ENCODE peak calls at places on chromosomes 6 and 20, in six cellular contexts. E, D, I, C, J and O are unnamed samples.

GRCh38 chr20:32079655-32080109 is 27.6 kb downstream of the HCK start:
- DNase-seq in E (no peak), D (no peak), I (no peak), C (no peak), J (no peak), O (no peak)

GRCh38 chr6:111980168-111980567 is 73.7 kb upstream of the CCN6 start:
- DNase-seq in E (peak), D (no peak), I (peak), C (no peak), J (no peak), O (no peak)

GRCh38 chr6:49849121-49849907 is 17.0 kb downstream of the CRISP1 start:
- DNase-seq in E (no peak), D (peak), I (peak), C (no peak), J (no peak), O (no peak)

GRCh38 chr6:40759259-40759658 is 172.1 kb upstream of the LRFN2 start:
- DNase-seq in E (no peak), D (no peak), I (no peak), C (no peak), J (no peak), O (no peak)

GRCh38 chr6:3697609-3698008 is 53.9 kb downstream of the PXDC1 start:
- DNase-seq in E (no peak), D (no peak), I (peak), C (no peak), J (no peak), O (no peak)

GRCh38 chr20:33983371-33983770 is 10.3 kb upstream of the RALY start:
- DNase-seq in E (no peak), D (no peak), I (no peak), C (no peak), J (no peak), O (no peak)

GRCh38 chr20:17023811-17024210 is 203.0 kb upstream of the PCSK2 start:
- DNase-seq in E (no peak), D (no peak), I (peak), C (no peak), J (no peak), O (no peak)

GRCh38 chr6:3698021-3698420 is 53.5 kb downstream of the PXDC1 start:
- DNase-seq in E (no peak), D (no peak), I (peak), C (no peak), J (no peak), O (no peak)

GRCh38 chr20:32985596-32985995 is 18.6 kb downstream of the SUN5 start:
- DNase-seq in E (no peak), D (no peak), I (no peak), C (no peak), J (no peak), O (no peak)

GRCh38 chr20:23406880-23407279 is 14.4 kb downstream of the NAPB start:
- DNase-seq in E (no peak), D (no peak), I (no peak), C (no peak), J (no peak), O (no peak)

GRCh38 chr6:130632897-130633296 is 194.3 kb upstream of the SMLR1 start:
- DNase-seq in E (no peak), D (no peak), I (no peak), C (no peak), J (no peak), O (no peak)

GRCh38 chr6:87731818-87732661 is 30.0 kb upstream of the AKIRIN2 start:
- DNase-seq in E (peak), D (peak), I (peak), C (no peak), J (peak), O (peak)

GRCh38 chr6:41306187-41306854 is 19.8 kb upstream of the TREM1 start:
- DNase-seq in E (peak), D (peak), I (peak), C (no peak), J (peak), O (peak)

GRCh38 chr20:21613512-21613911 is 92.0 kb upstream of the PAX1 start:
- DNase-seq in E (peak), D (no peak), I (no peak), C (no peak), J (no peak), O (peak)

GRCh38 chr20:51799586-51799985 is 2.7 kb downstream of the SALL4 start:
- DNase-seq in E (no peak), D (no peak), I (no peak), C (no peak), J (no peak), O (no peak)

GRCh38 chr6:20851795-20852194 is 317.5 kb downstream of the CDKAL1 start:
- DNase-seq in E (no peak), D (no peak), I (no peak), C (no peak), J (no peak), O (no peak)

GRCh38 chr6:118171852-118172251 is 264.8 kb downstream of the SLC35F1 start:
- DNase-seq in E (no peak), D (no peak), I (no peak), C (no peak), J (no peak), O (no peak)

GRCh38 chr6:73388433-73388799 is 6.2 kb upstream of the DDX43 start:
- DNase-seq in E (peak), D (no peak), I (no peak), C (no peak), J (no peak), O (no peak)

GRCh38 chr6:137264308-137265075 is 45.3 kb upstream of the IFNGR1 start:
- DNase-seq in E (no peak), D (no peak), I (no peak), C (no peak), J (no peak), O (no peak)

GRCh38 chr6:66226099-66226498 is 519.1 kb upstream of the EYS start:
- DNase-seq in E (no peak), D (no peak), I (no peak), C (no peak), J (no peak), O (no peak)

GRCh38 chr20:47338131-47338628 is 18.3 kb downstream of the ZMYND8 start:
- DNase-seq in E (no peak), D (no peak), I (no peak), C (no peak), J (no peak), O (no peak)

GRCh38 chr6:10763006-10763405 is 15.4 kb downstream of the TMEM14B start:
- DNase-seq in E (peak), D (no peak), I (peak), C (no peak), J (no peak), O (no peak)

GRCh38 chr6:169667716-169668115 is 34.1 kb downstream of the WDR27 start:
- DNase-seq in E (no peak), D (no peak), I (no peak), C (no peak), J (no peak), O (no peak)

GRCh38 chr6:159008656-159009288 is 8.8 kb upstream of the RSPH3 start:
- DNase-seq in E (no peak), D (peak), I (peak), C (peak), J (no peak), O (no peak)

GRCh38 chr6:139159016-139159415 is 24.1 kb downstream of the HECA start:
- DNase-seq in E (no peak), D (no peak), I (peak), C (no peak), J (no peak), O (no peak)

GRCh38 chr6:148693882-148694484 is 52.8 kb upstream of the UST start:
- DNase-seq in E (no peak), D (peak), I (no peak), C (no peak), J (no peak), O (no peak)

GRCh38 chr6:119259027-119259426 is 90.5 kb downstream of the MAN1A1 start:
- DNase-seq in E (no peak), D (no peak), I (no peak), C (no peak), J (no peak), O (no peak)

GRCh38 chr6:159701413-159701999 is 8.5 kb upstream of the SOD2 start:
- DNase-seq in E (peak), D (peak), I (peak), C (no peak), J (no peak), O (no peak)

GRCh38 chr20:750801-751200 is 17.5 kb downstream of the SLC52A3 start:
- DNase-seq in E (no peak), D (peak), I (no peak), C (no peak), J (no peak), O (no peak)

GRCh38 chr20:58571942-58572666 is 56.9 kb upstream of the APCDD1L start:
- DNase-seq in E (no peak), D (no peak), I (peak), C (no peak), J (no peak), O (no peak)

GRCh38 chr20:63771046-63771707 is 31.6 kb downstream of the SLC2A4RG start:
- DNase-seq in E (no peak), D (no peak), I (no peak), C (no peak), J (no peak), O (no peak)

GRCh38 chr6:7246401-7247178 is 66.4 kb downstream of the SSR1 start:
- DNase-seq in E (no peak), D (no peak), I (no peak), C (no peak), J (no peak), O (no peak)

GRCh38 chr6:111809264-111809663 is 64.0 kb downstream of the FYN start:
- DNase-seq in E (no peak), D (no peak), I (peak), C (no peak), J (no peak), O (no peak)

GRCh38 chr6:105432797-105433196 is 29.9 kb upstream of the PREP start:
- DNase-seq in E (peak), D (no peak), I (peak), C (no peak), J (peak), O (no peak)

GRCh38 chr6:31525932-31526591 is 2.7 kb upstream of the MCCD1 start:
- DNase-seq in E (no peak), D (no peak), I (peak), C (no peak), J (peak), O (no peak)

GRCh38 chr20:63074182-63074581 is 67.4 kb upstream of the BHLHE23 start:
- DNase-seq in E (no peak), D (no peak), I (no peak), C (no peak), J (no peak), O (no peak)

GRCh38 chr6:143293526-143293925 is 157.0 kb downstream of the ADAT2 start:
- DNase-seq in E (no peak), D (no peak), I (no peak), C (no peak), J (no peak), O (no peak)